ENCODE peak calls at places on chromosome 12, in four cellular contexts. One of them, this sample, is unnamed.
A peak's percentile ranks its signal among the peaks of the same experiment; 100 is the strongest.

GRCh38 chr12:132474237-132474741 is 15.7 kb upstream of the FBRSL1 start:
- DNase-seq in adipocyte: no peak
- DNase-seq in IMR-90: no peak
- DNase-seq in colonic mucosa: no peak
- DNase-seq in this sample: peak; percentile 79

GRCh38 chr12:28121433-28121832 is 68.8 kb upstream of the CCDC91 start:
- DNase-seq in colonic mucosa: no peak
- DNase-seq in adipocyte: peak; percentile 38
- DNase-seq in IMR-90: no peak
- DNase-seq in this sample: no peak

GRCh38 chr12:53378705-53379388 is 1.1 kb upstream of the SP1 start:
- DNase-seq in adipocyte: no peak
- DNase-seq in colonic mucosa: no peak
- DNase-seq in IMR-90: no peak
- DNase-seq in this sample: peak; percentile 7

GRCh38 chr12:32106153-32106516 is 512 bp upstream of the BICD1 start:
- DNase-seq in colonic mucosa: no peak
- DNase-seq in IMR-90: no peak
- DNase-seq in adipocyte: no peak
- DNase-seq in this sample: no peak

GRCh38 chr12:71007736-71008449 is 87.4 kb upstream of the PTPRR start:
- DNase-seq in adipocyte: no peak
- DNase-seq in IMR-90: no peak
- DNase-seq in colonic mucosa: no peak
- DNase-seq in this sample: no peak

GRCh38 chr12:8527250-8528130 is 13.2 kb downstream of the CLEC4E start:
- DNase-seq in IMR-90: no peak
- DNase-seq in colonic mucosa: no peak
- DNase-seq in adipocyte: no peak
- DNase-seq in this sample: peak; percentile 51

GRCh38 chr12:125861299-125862281 is 796.4 kb downstream of the AACS start:
- DNase-seq in adipocyte: no peak
- DNase-seq in IMR-90: no peak
- DNase-seq in colonic mucosa: peak; percentile 45
- DNase-seq in this sample: peak; percentile 69

GRCh38 chr12:80684077-80684495 is 23.3 kb upstream of the MYF6 start:
- DNase-seq in colonic mucosa: no peak
- DNase-seq in IMR-90: no peak
- DNase-seq in adipocyte: no peak
- DNase-seq in this sample: no peak

GRCh38 chr12:5295966-5296365 is 135.9 kb upstream of the NTF3 start:
- DNase-seq in colonic mucosa: no peak
- DNase-seq in adipocyte: no peak
- DNase-seq in IMR-90: no peak
- DNase-seq in this sample: no peak

GRCh38 chr12:66942741-66943465 is 264.0 kb upstream of the GRIP1 start:
- DNase-seq in adipocyte: no peak
- DNase-seq in IMR-90: no peak
- DNase-seq in colonic mucosa: no peak
- DNase-seq in this sample: no peak

GRCh38 chr12:120439646-120440247 is 1.8 kb downstream of the COX6A1 start:
- DNase-seq in adipocyte: peak; percentile 83
- DNase-seq in colonic mucosa: peak; percentile 63
- DNase-seq in IMR-90: peak; percentile 54
- DNase-seq in this sample: no peak

GRCh38 chr12:56256326-56256960 is 1.7 kb downstream of the ANKRD52 start:
- DNase-seq in adipocyte: peak; percentile 59
- DNase-seq in IMR-90: peak; percentile 46
- DNase-seq in colonic mucosa: no peak
- DNase-seq in this sample: no peak

GRCh38 chr12:122483969-122484368 is 16.8 kb downstream of the ZCCHC8 start:
- DNase-seq in IMR-90: no peak
- DNase-seq in colonic mucosa: no peak
- DNase-seq in adipocyte: no peak
- DNase-seq in this sample: no peak

GRCh38 chr12:6849427-6849826 is 1.7 kb downstream of the CDCA3 start:
- DNase-seq in colonic mucosa: no peak
- DNase-seq in adipocyte: no peak
- DNase-seq in IMR-90: no peak
- DNase-seq in this sample: peak; percentile 26

GRCh38 chr12:49039421-49040363 is 20.9 kb downstream of the KMT2D start:
- DNase-seq in adipocyte: no peak
- DNase-seq in IMR-90: no peak
- DNase-seq in colonic mucosa: no peak
- DNase-seq in this sample: peak; percentile 70

GRCh38 chr12:45248095-45248494 is 32.2 kb downstream of the ANO6 start:
- DNase-seq in IMR-90: no peak
- DNase-seq in adipocyte: no peak
- DNase-seq in colonic mucosa: no peak
- DNase-seq in this sample: no peak

GRCh38 chr12:48934312-48934706 is 9.0 kb upstream of the FKBP11 start:
- DNase-seq in colonic mucosa: no peak
- DNase-seq in IMR-90: no peak
- DNase-seq in adipocyte: no peak
- DNase-seq in this sample: no peak

GRCh38 chr12:110906088-110906487 is 14.3 kb downstream of the MYL2 start:
- DNase-seq in adipocyte: no peak
- DNase-seq in colonic mucosa: no peak
- DNase-seq in IMR-90: no peak
- DNase-seq in this sample: no peak

GRCh38 chr12:102374190-102374589 is 106.2 kb downstream of the IGF1 start:
- DNase-seq in colonic mucosa: no peak
- DNase-seq in adipocyte: no peak
- DNase-seq in IMR-90: peak; percentile 30
- DNase-seq in this sample: no peak

GRCh38 chr12:115294443-115295133 is 610.6 kb upstream of the TBX3 start:
- DNase-seq in IMR-90: peak; percentile 67
- DNase-seq in adipocyte: peak; percentile 21
- DNase-seq in colonic mucosa: no peak
- DNase-seq in this sample: no peak

GRCh38 chr12:56990648-56991318 is 15.6 kb downstream of the ZBTB39 start:
- DNase-seq in adipocyte: no peak
- DNase-seq in IMR-90: no peak
- DNase-seq in colonic mucosa: peak; percentile 22
- DNase-seq in this sample: no peak

GRCh38 chr12:121805800-121806555 is 2.2 kb downstream of the SETD1B start:
- DNase-seq in adipocyte: no peak
- DNase-seq in colonic mucosa: peak; percentile 50
- DNase-seq in IMR-90: no peak
- DNase-seq in this sample: peak; percentile 75

GRCh38 chr12:121107681-121108080 is 25.0 kb upstream of the P2RX7 start:
- DNase-seq in colonic mucosa: no peak
- DNase-seq in adipocyte: peak; percentile 22
- DNase-seq in IMR-90: peak; percentile 18
- DNase-seq in this sample: no peak

GRCh38 chr12:64701283-64701682 is 57.9 kb downstream of the GNS start:
- DNase-seq in colonic mucosa: no peak
- DNase-seq in adipocyte: peak; percentile 34
- DNase-seq in IMR-90: no peak
- DNase-seq in this sample: no peak

GRCh38 chr12:5085896-5086295 is 42.2 kb downstream of the KCNA5 start:
- DNase-seq in IMR-90: peak; percentile 97
- DNase-seq in colonic mucosa: no peak
- DNase-seq in adipocyte: peak; percentile 69
- DNase-seq in this sample: no peak

GRCh38 chr12:132163041-132163910 is 19.0 kb downstream of the NOC4L start:
- DNase-seq in IMR-90: no peak
- DNase-seq in colonic mucosa: no peak
- DNase-seq in adipocyte: no peak
- DNase-seq in this sample: peak; percentile 90

GRCh38 chr12:100141666-100141997 is 1.0 kb downstream of the BLTP3B start:
- DNase-seq in adipocyte: peak; percentile 92
- DNase-seq in colonic mucosa: peak; percentile 31
- DNase-seq in IMR-90: peak; percentile 92
- DNase-seq in this sample: no peak

GRCh38 chr12:88185988-88186387 is 43.9 kb downstream of the TMTC3 start:
- DNase-seq in IMR-90: peak; percentile 83
- DNase-seq in colonic mucosa: no peak
- DNase-seq in adipocyte: peak; percentile 49
- DNase-seq in this sample: no peak

GRCh38 chr12:6318440-6318879 is 8.0 kb downstream of the PLEKHG6 start:
- DNase-seq in IMR-90: no peak
- DNase-seq in colonic mucosa: no peak
- DNase-seq in adipocyte: no peak
- DNase-seq in this sample: no peak

GRCh38 chr12:3142386-3142785 is 65.2 kb downstream of the TSPAN9 start:
- DNase-seq in colonic mucosa: no peak
- DNase-seq in adipocyte: no peak
- DNase-seq in IMR-90: no peak
- DNase-seq in this sample: no peak

GRCh38 chr12:6772331-6772695 is at the start of gene LAG3:
- DNase-seq in adipocyte: no peak
- DNase-seq in IMR-90: no peak
- DNase-seq in colonic mucosa: peak; percentile 32
- DNase-seq in this sample: no peak

GRCh38 chr12:103399986-103400385 is 95.8 kb downstream of the C12orf42 start:
- DNase-seq in adipocyte: no peak
- DNase-seq in IMR-90: no peak
- DNase-seq in colonic mucosa: no peak
- DNase-seq in this sample: no peak

GRCh38 chr12:28486521-28486920 is 296.3 kb downstream of the CCDC91 start:
- DNase-seq in adipocyte: no peak
- DNase-seq in colonic mucosa: no peak
- DNase-seq in IMR-90: no peak
- DNase-seq in this sample: no peak

GRCh38 chr12:64098709-64099354 is 123.3 kb downstream of the KICS2 start:
- DNase-seq in adipocyte: no peak
- DNase-seq in IMR-90: peak; percentile 84
- DNase-seq in colonic mucosa: no peak
- DNase-seq in this sample: no peak

GRCh38 chr12:109548258-109548657 is 25.0 kb downstream of the MMAB start:
- DNase-seq in colonic mucosa: no peak
- DNase-seq in IMR-90: no peak
- DNase-seq in adipocyte: no peak
- DNase-seq in this sample: no peak

GRCh38 chr12:116257826-116258225 is 19.7 kb downstream of the MED13L start:
- DNase-seq in IMR-90: no peak
- DNase-seq in adipocyte: no peak
- DNase-seq in colonic mucosa: no peak
- DNase-seq in this sample: no peak

GRCh38 chr12:103930787-103931536 is 752 bp downstream of the HSP90B1 start:
- DNase-seq in IMR-90: peak; percentile 30
- DNase-seq in colonic mucosa: peak; percentile 42
- DNase-seq in adipocyte: peak; percentile 74
- DNase-seq in this sample: peak; percentile 81

DNA sequence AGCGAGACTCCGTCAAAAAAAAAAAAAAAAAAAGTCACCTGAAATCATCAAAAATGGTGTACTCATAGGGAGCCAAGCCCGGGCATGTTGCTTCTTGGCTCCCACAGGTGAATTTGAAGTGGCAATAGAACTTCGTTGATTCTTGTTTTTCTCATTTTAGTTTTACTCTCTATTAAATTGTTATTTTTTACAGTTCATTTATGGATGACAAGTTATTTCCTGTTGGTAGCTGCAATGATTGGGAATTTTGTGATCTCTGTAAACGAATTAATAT is 1.3 kb downstream of the TM7SF3 start:
- DNase-seq in colonic mucosa: no peak
- DNase-seq in adipocyte: no peak
- DNase-seq in IMR-90: no peak
- DNase-seq in this sample: no peak
- H3K9ac ChIP-seq in colonic mucosa: no peak overlapping the region
- H3K9ac ChIP-seq in adipocyte: peak overlapping the region; percentile 93
- H3K9ac ChIP-seq in IMR-90: no peak overlapping the region
- H3K9ac ChIP-seq in this sample: no peak overlapping the region

DNA sequence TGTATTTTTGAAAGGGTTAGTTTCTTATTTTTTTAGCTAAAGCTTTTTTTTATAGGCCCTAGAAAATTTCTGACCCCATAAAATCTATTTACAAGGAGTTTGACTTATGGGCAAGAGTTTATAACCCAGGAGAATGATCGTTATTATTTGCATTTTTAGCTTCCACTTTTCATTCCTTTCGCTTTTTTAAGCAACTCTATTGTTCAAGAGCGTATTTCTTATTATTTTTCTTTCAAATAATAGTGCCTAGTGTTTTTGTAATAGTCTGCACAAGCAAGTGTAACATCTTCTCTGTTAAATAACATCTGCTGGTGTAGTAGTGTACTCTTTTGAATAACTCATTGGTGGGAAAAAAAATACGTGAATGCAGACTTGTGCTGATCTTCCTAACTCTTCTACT is 216.3 kb downstream of the ERC1 start:
- DNase-seq in colonic mucosa: no peak
- DNase-seq in adipocyte: no peak
- DNase-seq in IMR-90: no peak
- DNase-seq in this sample: no peak
- H3K9ac ChIP-seq in colonic mucosa: no peak overlapping the region
- H3K9ac ChIP-seq in adipocyte: no peak overlapping the region
- H3K9ac ChIP-seq in IMR-90: no peak overlapping the region
- H3K9ac ChIP-seq in this sample: no peak overlapping the region

DNA sequence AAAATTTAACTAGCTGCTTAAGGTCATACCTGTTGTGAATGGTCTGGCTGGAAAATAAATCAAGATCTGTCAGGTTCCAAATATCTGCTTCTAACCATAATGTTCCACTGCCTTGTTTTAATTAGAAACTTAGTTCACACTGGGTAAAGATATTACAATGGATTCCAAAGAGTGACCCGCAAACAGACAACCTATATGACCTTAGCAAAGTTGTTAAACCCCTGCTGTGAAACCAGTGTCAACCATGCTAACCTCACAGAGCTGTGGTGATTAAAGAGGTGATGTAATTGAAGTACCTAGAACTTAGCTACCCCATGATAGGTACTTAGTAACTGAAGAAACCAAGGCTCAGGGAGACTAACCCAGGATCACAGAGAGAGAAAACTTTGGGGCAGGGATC is 2.3 kb downstream of the GUCY2C start:
- DNase-seq in colonic mucosa: no peak
- DNase-seq in adipocyte: no peak
- DNase-seq in IMR-90: no peak
- DNase-seq in this sample: no peak
- H3K9ac ChIP-seq in colonic mucosa: no peak overlapping the region
- H3K9ac ChIP-seq in adipocyte: no peak overlapping the region
- H3K9ac ChIP-seq in IMR-90: no peak overlapping the region
- H3K9ac ChIP-seq in this sample: no peak overlapping the region

GRCh38 chr12:118455327-118455726 is 79.0 kb downstream of the SUDS3 start:
- DNase-seq in colonic mucosa: no peak
- DNase-seq in adipocyte: no peak
- DNase-seq in IMR-90: no peak
- DNase-seq in this sample: no peak
- H3K9ac ChIP-seq in colonic mucosa: no peak overlapping the region
- H3K9ac ChIP-seq in adipocyte: no peak overlapping the region
- H3K9ac ChIP-seq in IMR-90: no peak overlapping the region
- H3K9ac ChIP-seq in this sample: no peak overlapping the region

GRCh38 chr12:92574046-92574783 is 128.6 kb upstream of the PLEKHG7 start:
- DNase-seq in adipocyte: no peak
- DNase-seq in colonic mucosa: no peak
- DNase-seq in IMR-90: peak; percentile 40
- DNase-seq in this sample: no peak

GRCh38 chr12:92571844-92572543 is 130.8 kb upstream of the PLEKHG7 start:
- DNase-seq in IMR-90: no peak
- DNase-seq in colonic mucosa: no peak
- DNase-seq in adipocyte: no peak
- DNase-seq in this sample: no peak

GRCh38 chr12:92574911-92575570 is 127.7 kb upstream of the PLEKHG7 start:
- DNase-seq in colonic mucosa: peak; percentile 49
- DNase-seq in adipocyte: no peak
- DNase-seq in IMR-90: no peak
- DNase-seq in this sample: no peak

GRCh38 chr12:92571169-92571568 is 131.6 kb upstream of the PLEKHG7 start:
- DNase-seq in colonic mucosa: no peak
- DNase-seq in IMR-90: no peak
- DNase-seq in adipocyte: no peak
- DNase-seq in this sample: no peak

GRCh38 chr12:92573104-92573503 is 129.7 kb upstream of the PLEKHG7 start:
- DNase-seq in colonic mucosa: no peak
- DNase-seq in adipocyte: no peak
- DNase-seq in IMR-90: no peak
- DNase-seq in this sample: no peak
- H3K9ac ChIP-seq in colonic mucosa: no peak overlapping the region
- H3K9ac ChIP-seq in adipocyte: no peak overlapping the region
- H3K9ac ChIP-seq in IMR-90: no peak overlapping the region
- H3K9ac ChIP-seq in this sample: no peak overlapping the region

This sample was measured in kidney.